ENCODE peak calls at places on chromosomes 1 and 21, in seven cellular contexts. G is T-helper 1 cell; Z is anterior cingulate cortex; T is retinal pigment epithelial cell; J is AG20443; P is GM13976; D is activated CD8-positive, alpha-beta memory T cell treated with anti-CD3 and anti-CD28 coated beads, Interleukin-2, amount 50 U/mL, for 4 hours. R is an unnamed sample.

GRCh38 chr1:167462341-167462740 is 56.0 kb downstream of the CD247 start:
- DNase-seq in J (no peak), G (no peak), T (no peak), Z (no peak), P (no peak), D (no peak), R (no peak)

GRCh38 chr1:222739929-222740328 is 2.9 kb downstream of the FAM177B start:
- DNase-seq in P (no peak), T (no peak), J (no peak), Z (no peak), G (no peak), D (no peak), R (no peak)

GRCh38 chr1:28193701-28194161 is 17.2 kb upstream of the PTAFR start:
- DNase-seq in J (no peak), Z (no peak), D (no peak), G (no peak), T (no peak), P (no peak), R (no peak)

GRCh38 chr21:45615145-45615711 is 28.3 kb upstream of the PCBP3 start:
- DNase-seq in G (peak; percentile 91), T (no peak), J (no peak), Z (no peak), D (peak; percentile 89), P (peak; percentile 84), R (no peak)

GRCh38 chr1:67945733-67946374 is 104.6 kb downstream of the DIRAS3 start:
- DNase-seq in Z (no peak), J (no peak), G (no peak), T (no peak), D (no peak), P (no peak), R (peak; percentile 79)

GRCh38 chr1:246156847-246157246 is 350.2 kb downstream of the SMYD3 start:
- DNase-seq in T (no peak), P (no peak), J (no peak), G (no peak), Z (no peak), D (no peak), R (no peak)

GRCh38 chr1:25786887-25787286 is 13.1 kb upstream of the SELENON start:
- DNase-seq in G (no peak), T (no peak), J (no peak), P (no peak), Z (no peak), D (no peak), R (no peak)

GRCh38 chr1:24894002-24894401 is 36.1 kb downstream of the RUNX3 start:
- DNase-seq in J (no peak), T (no peak), D (no peak), G (no peak), P (peak; percentile 27), Z (no peak), R (no peak)

GRCh38 chr1:9787702-9788101 is 36.1 kb downstream of the CLSTN1 start:
- DNase-seq in Z (no peak), T (no peak), J (no peak), P (peak; percentile 63), D (peak; percentile 31), G (peak; percentile 51), R (no peak)

GRCh38 chr1:982765-983436 is 1.0 kb upstream of the PERM1 start:
- DNase-seq in T (no peak), Z (no peak), G (no peak), D (no peak), P (no peak), J (no peak), R (no peak)

GRCh38 chr21:45934570-45934969 is 47.0 kb upstream of the COL6A1 start:
- DNase-seq in T (no peak), J (no peak), Z (no peak), D (no peak), P (no peak), G (no peak), R (no peak)

GRCh38 chr1:1185101-1185765 is 11.6 kb downstream of the TTLL10 start:
- DNase-seq in Z (peak; percentile 5), T (no peak), P (no peak), J (no peak), G (no peak), D (no peak), R (no peak)

R was measured in NCI-H146.